ENCODE peak calls at places on chromosomes 12 and 14, in seven cellular contexts. N is pancreas; E is heart left ventricle; C is HCT116; J is CD8-positive, alpha-beta T cell; M is aorta; V is RWPE2. D is an unnamed sample.

GRCh38 chr14:80979951-80980350 is 24.5 kb downstream of the TSHR start:
- ATAC-seq in M (no peak), V (no peak), C (no peak), N (no peak), J (no peak), E (no peak), D (no peak)

GRCh38 chr12:95318071-95318545 is 100.5 kb downstream of the VEZT start:
- ATAC-seq in V (peak; percentile 87), M (no peak), C (no peak), N (peak; percentile 86), J (no peak), E (no peak), D (no peak)

GRCh38 chr12:237026-237815 is 23.3 kb upstream of the SLC6A12 start:
- ATAC-seq in E (no peak), V (no peak), J (no peak), C (no peak), M (no peak), N (no peak), D (no peak)

GRCh38 chr14:31576949-31577348 is 15.7 kb downstream of the NUBPL start:
- ATAC-seq in M (no peak), N (no peak), E (no peak), J (no peak), C (no peak), V (no peak), D (no peak)

GRCh38 chr14:79712302-79712950 is 498.9 kb downstream of the DIO2 start:
- ATAC-seq in E (no peak), N (no peak), C (no peak), M (no peak), J (no peak), V (no peak), D (no peak)

GRCh38 chr14:91454155-91454554 is 36.5 kb upstream of the CCDC88C start:
- ATAC-seq in V (no peak), N (no peak), E (no peak), C (no peak), J (no peak), M (no peak), D (no peak)

GRCh38 chr14:36952702-36953101 is 219.7 kb downstream of the SLC25A21 start:
- ATAC-seq in N (no peak), C (peak; percentile 71), E (no peak), J (no peak), V (peak; percentile 99), M (no peak), D (no peak)

GRCh38 chr14:61645247-61645646 is 50.1 kb upstream of the HIF1A start:
- ATAC-seq in E (no peak), N (no peak), J (no peak), C (no peak), V (no peak), M (no peak), D (no peak)

GRCh38 chr14:97994020-97994531 is 1196.9 kb downstream of the VRK1 start:
- ATAC-seq in N (no peak), M (no peak), C (no peak), E (no peak), J (peak; percentile 81), V (no peak), D (no peak)

GRCh38 chr14:36505892-36506731 is 13.9 kb downstream of the NKX2-1 start:
- ATAC-seq in E (no peak), J (no peak), C (no peak), M (no peak), V (no peak), N (no peak), D (no peak)

GRCh38 chr12:70214972-70215617 is 28.1 kb upstream of the CNOT2 start:
- ATAC-seq in N (no peak), C (no peak), M (no peak), V (no peak), J (no peak), E (no peak), D (no peak)

GRCh38 chr12:123671876-123672275 is 963 bp downstream of the TCTN2 start:
- ATAC-seq in V (no peak), E (no peak), C (no peak), J (no peak), M (no peak), N (no peak), D (no peak)

GRCh38 chr12:108565976-108566375 is 3.6 kb downstream of the ISCU start:
- ATAC-seq in V (peak; percentile 53), N (peak; percentile 23), E (peak; percentile 29), J (no peak), M (no peak), C (peak; percentile 26), D (no peak)

GRCh38 chr14:100076630-100077029 is 11.4 kb downstream of the EVL start:
- ATAC-seq in M (peak; percentile 68), J (no peak), C (no peak), V (peak; percentile 47), N (peak; percentile 38), E (peak; percentile 38), D (peak; percentile 89)
- H3K4me1 ChIP-seq in M (no peaks in the 10 kb centered on the region), J (peaks cover 97% of the 10 kb centered on the region), C (peaks cover 3% of the 10 kb centered on the region), V (peaks cover 9% of the 10 kb centered on the region), N (no peaks in the 10 kb centered on the region), E (peaks cover 4% of the 10 kb centered on the region), D (peaks cover 31% of the 10 kb centered on the region)

GRCh38 chr12:120916561-120916960 is 12.4 kb upstream of the SPPL3 start:
- ATAC-seq in V (no peak), M (no peak), N (no peak), C (no peak), E (no peak), J (no peak), D (no peak)

GRCh38 chr12:120920178-120920577 is 16.0 kb upstream of the SPPL3 start:
- ATAC-seq in N (no peak), J (no peak), M (no peak), V (no peak), E (no peak), C (peak; percentile 34), D (no peak)

GRCh38 chr12:120925740-120926563 is 21.8 kb upstream of the SPPL3 start:
- ATAC-seq in J (no peak), E (no peak), C (peak; percentile 80), N (no peak), V (peak; percentile 95), M (no peak), D (no peak)

GRCh38 chr12:120917748-120918147 is 13.6 kb upstream of the SPPL3 start:
- ATAC-seq in N (no peak), M (no peak), C (no peak), V (no peak), J (no peak), E (no peak), D (no peak)

DNA sequence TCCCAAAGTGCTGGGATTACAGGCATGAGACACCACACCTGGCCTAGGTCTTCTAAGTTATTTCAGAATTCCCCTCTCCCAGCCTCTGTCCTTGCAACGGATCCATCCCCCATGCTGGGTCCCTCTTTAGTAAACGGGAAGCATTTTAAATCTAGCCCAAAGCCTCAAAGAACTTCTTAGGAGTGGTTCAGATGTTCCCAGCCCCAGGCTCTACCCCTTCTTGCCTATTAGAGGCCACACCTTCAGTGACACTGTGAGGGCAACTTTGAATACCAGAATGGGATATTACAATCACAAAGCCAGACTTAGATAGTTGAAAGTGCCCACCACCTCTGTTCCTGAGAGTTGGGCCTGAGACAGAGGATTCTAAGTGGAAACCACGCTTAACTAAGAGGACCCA is 18.1 kb upstream of the SPPL3 start:
- ATAC-seq in E (no peak), V (no peak), J (no peak), C (no peak), M (no peak), N (no peak), D (no peak)
- H3K27ac ChIP-seq in E (no peak overlapping the region), V (no peak overlapping the region), J (no peak overlapping the region), C (no peak overlapping the region), M (no peak overlapping the region), N (no peak overlapping the region), D (no peak overlapping the region)

GRCh38 chr14:58152569-58152857 is 500 bp upstream of the ARMH4 start:
- ATAC-seq in J (no peak), M (peak; percentile 34), E (no peak), V (peak; percentile 11), C (no peak), N (peak; percentile 24), D (no peak)

GRCh38 chr14:58149196-58149595 is 2.8 kb downstream of the ARMH4 start:
- ATAC-seq in E (no peak), M (no peak), C (no peak), N (no peak), J (no peak), V (no peak), D (no peak)

GRCh38 chr14:58151264-58151700 is 731 bp downstream of the ARMH4 start:
- ATAC-seq in M (peak; percentile 51), N (peak; percentile 23), J (no peak), C (peak; percentile 1), V (peak; percentile 6), E (peak; percentile 12), D (no peak)

GRCh38 chr14:58151701-58152568 is at the start of gene ARMH4:
- ATAC-seq in M (peak; percentile 96), C (peak; percentile 97), V (peak; percentile 93), E (peak; percentile 99), N (peak; percentile 98), J (peak; percentile 96), D (peak; percentile 96)

GRCh38 chr14:58150243-58150805 is 1.7 kb downstream of the ARMH4 start:
- ATAC-seq in E (no peak), N (no peak), V (no peak), C (no peak), M (no peak), J (no peak), D (no peak)
- H3K4me3 ChIP-seq in E (peak overlapping the region; percentile 81), N (no peak overlapping the region), V (no peak overlapping the region), C (no peak overlapping the region), M (no peak overlapping the region), J (no peak overlapping the region), D (no peak overlapping the region)

GRCh38 chr12:12718382-12718761 is 1.2 kb downstream of the CDKN1B start:
- ATAC-seq in E (no peak), M (no peak), C (no peak), J (no peak), V (no peak), N (no peak), D (no peak)

GRCh38 chr12:12718853-12719252 is 1.7 kb downstream of the CDKN1B start:
- ATAC-seq in N (no peak), V (no peak), J (no peak), E (no peak), M (no peak), C (no peak), D (no peak)

GRCh38 chr12:12716845-12717585 is at the start of gene CDKN1B:
- ATAC-seq in M (peak; percentile 96), C (peak; percentile 90), E (peak; percentile 92), N (peak; percentile 84), J (peak; percentile 62), V (peak; percentile 78), D (peak; percentile 96)

GRCh38 chr12:12716151-12716844 is 870 bp upstream of the CDKN1B start:
- ATAC-seq in M (peak; percentile 4), N (no peak), J (no peak), V (no peak), E (peak; percentile 1), C (peak; percentile 14), D (no peak)

DNA sequence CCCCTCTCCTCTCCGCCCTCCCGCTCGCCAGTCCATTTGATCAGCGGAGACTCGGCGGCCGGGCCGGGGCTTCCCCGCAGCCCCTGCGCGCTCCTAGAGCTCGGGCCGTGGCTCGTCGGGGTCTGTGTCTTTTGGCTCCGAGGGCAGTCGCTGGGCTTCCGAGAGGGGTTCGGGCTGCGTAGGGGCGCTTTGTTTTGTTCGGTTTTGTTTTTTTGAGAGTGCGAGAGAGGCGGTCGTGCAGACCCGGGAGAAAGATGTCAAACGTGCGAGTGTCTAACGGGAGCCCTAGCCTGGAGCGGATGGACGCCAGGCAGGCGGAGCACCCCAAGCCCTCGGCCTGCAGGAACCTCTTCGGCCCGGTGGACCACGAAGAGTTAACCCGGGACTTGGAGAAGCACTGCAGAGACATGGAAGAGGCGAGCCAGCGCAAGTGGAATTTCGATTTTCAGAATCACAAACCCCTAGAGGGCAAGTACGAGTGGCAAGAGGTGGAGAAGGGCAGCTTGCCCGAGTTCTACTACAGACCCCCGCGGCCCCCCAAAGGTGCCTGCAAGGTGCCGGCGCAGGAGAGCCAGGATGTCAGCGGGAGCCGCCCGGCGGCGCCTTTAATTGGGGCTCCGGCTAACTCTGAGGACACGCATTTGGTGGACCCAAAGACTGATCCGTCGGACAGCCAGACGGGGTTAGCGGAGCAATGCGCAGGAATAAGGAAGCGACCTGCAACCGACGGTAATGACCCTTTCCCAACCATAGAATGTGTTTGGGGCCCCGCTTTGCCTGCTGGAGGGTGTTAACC is 616 bp downstream of the CDKN1B start:
- ATAC-seq in M (peak; percentile 61), E (peak; percentile 44), V (peak; percentile 26), N (peak; percentile 37), C (peak; percentile 50), J (no peak), D (no peak)
- H3K4me1 ChIP-seq in M (peaks cover 4% of the 10 kb centered on the region), E (peaks cover 38% of the 10 kb centered on the region), V (peaks cover 30% of the 10 kb centered on the region), N (peaks cover 51% of the 10 kb centered on the region), C (peaks cover 63% of the 10 kb centered on the region), J (peaks cover 54% of the 10 kb centered on the region), D (peaks cover 8% of the 10 kb centered on the region)